ENCODE peak calls at places on chromosomes 11 and 22, in six cellular contexts. D is CD4-positive, alpha-beta T cell; P is cardiac muscle cell; S is ascending aorta; V is coronary artery; A is HFF-Myc. O is an unnamed sample.

GRCh38 chr11:120746836-120747609 is 235.5 kb downstream of the GRIK4 start:
- DNase-seq in D (no peak), P (no peak), S (no peak), A (no peak), V (no peak), O (no peak)

GRCh38 chr11:134358165-134358852 is 26.5 kb downstream of the GLB1L2 start:
- DNase-seq in V (no peak), D (no peak), A (no peak), P (no peak), S (no peak), O (no peak)

GRCh38 chr11:75514596-75514995 is 11.1 kb downstream of the GDPD5 start:
- DNase-seq in V (no peak), P (no peak), S (no peak), A (no peak), D (no peak), O (no peak)

GRCh38 chr11:19076744-19077589 is 16.4 kb upstream of the MRGPRX2 start:
- DNase-seq in P (peak; percentile 62), S (no peak), A (no peak), V (no peak), D (peak; percentile 40), O (peak; percentile 31)

GRCh38 chr11:7514099-7514725 is 413 bp downstream of the PPFIBP2 start:
- DNase-seq in P (peak; percentile 18), V (no peak), S (peak; percentile 74), D (no peak), A (no peak), O (no peak)

GRCh38 chr11:108115495-108116140 is 5.7 kb upstream of the ACAT1 start:
- DNase-seq in D (no peak), V (peak; percentile 93), A (peak; percentile 54), P (peak; percentile 21), S (peak; percentile 95), O (no peak)

GRCh38 chr11:8387141-8387540 is 123.5 kb upstream of the LMO1 start:
- DNase-seq in V (no peak), P (peak; percentile 14), S (no peak), D (no peak), A (no peak), O (no peak)

GRCh38 chr11:2213384-2213842 is 41.8 kb upstream of the TH start:
- DNase-seq in P (no peak), A (no peak), V (peak; percentile 62), D (no peak), S (peak; percentile 59), O (no peak)

GRCh38 chr11:119207300-119207570 is 1.1 kb downstream of the CBL start:
- DNase-seq in A (no peak), D (no peak), S (no peak), P (no peak), V (no peak), O (no peak)

GRCh38 chr22:37741312-37741795 is 44.5 kb downstream of the TRIOBP start:
- DNase-seq in S (peak; percentile 91), V (peak; percentile 87), P (peak; percentile 97), D (no peak), A (peak; percentile 97), O (no peak)

GRCh38 chr22:38935616-38936015 is 21.8 kb upstream of the APOBEC3A start:
- DNase-seq in S (no peak), P (no peak), D (no peak), V (no peak), A (no peak), O (no peak)

GRCh38 chr11:6618117-6619020 is 853 bp downstream of the TPP1 start:
- DNase-seq in P (no peak), A (no peak), V (no peak), D (peak; percentile 38), S (no peak), O (peak; percentile 46)

GRCh38 chr22:44360306-44360685 is 47.5 kb upstream of the SHISAL1 start:
- DNase-seq in D (no peak), V (no peak), A (no peak), P (no peak), S (no peak), O (no peak)

GRCh38 chr11:111120221-111120620 is 125.3 kb upstream of the POU2AF2 start:
- DNase-seq in D (no peak), A (no peak), P (no peak), V (no peak), S (no peak), O (no peak)

GRCh38 chr11:44224867-44225501 is 85.0 kb downstream of the ALX4 start:
- DNase-seq in P (no peak), V (no peak), S (no peak), A (no peak), D (no peak), O (no peak)

GRCh38 chr22:31538815-31539214 is 42.5 kb downstream of the SFI1 start:
- DNase-seq in P (no peak), V (no peak), A (no peak), S (no peak), D (no peak), O (no peak)

GRCh38 chr11:4983851-4984250 is 10.8 kb upstream of the OR51L1 start:
- DNase-seq in P (no peak), S (no peak), A (no peak), V (no peak), D (no peak), O (no peak)

GRCh38 chr11:18171377-18172000 is 1.1 kb upstream of the MRGPRX4 start:
- DNase-seq in D (no peak), A (peak; percentile 10), S (no peak), V (no peak), P (peak; percentile 59), O (no peak)

GRCh38 chr11:119567667-119568582 is 145.0 kb upstream of the THY1 start:
- DNase-seq in P (peak; percentile 57), V (no peak), D (no peak), A (peak; percentile 85), S (no peak), O (no peak)

GRCh38 chr11:46250071-46251052 is 27.1 kb upstream of the CREB3L1 start:
- DNase-seq in A (no peak), S (no peak), V (no peak), D (no peak), P (no peak), O (no peak)

GRCh38 chr22:39567135-39567946 is 3.2 kb upstream of the CACNA1I start:
- DNase-seq in V (no peak), D (peak; percentile 24), S (no peak), A (no peak), P (no peak), O (no peak)

DNA sequence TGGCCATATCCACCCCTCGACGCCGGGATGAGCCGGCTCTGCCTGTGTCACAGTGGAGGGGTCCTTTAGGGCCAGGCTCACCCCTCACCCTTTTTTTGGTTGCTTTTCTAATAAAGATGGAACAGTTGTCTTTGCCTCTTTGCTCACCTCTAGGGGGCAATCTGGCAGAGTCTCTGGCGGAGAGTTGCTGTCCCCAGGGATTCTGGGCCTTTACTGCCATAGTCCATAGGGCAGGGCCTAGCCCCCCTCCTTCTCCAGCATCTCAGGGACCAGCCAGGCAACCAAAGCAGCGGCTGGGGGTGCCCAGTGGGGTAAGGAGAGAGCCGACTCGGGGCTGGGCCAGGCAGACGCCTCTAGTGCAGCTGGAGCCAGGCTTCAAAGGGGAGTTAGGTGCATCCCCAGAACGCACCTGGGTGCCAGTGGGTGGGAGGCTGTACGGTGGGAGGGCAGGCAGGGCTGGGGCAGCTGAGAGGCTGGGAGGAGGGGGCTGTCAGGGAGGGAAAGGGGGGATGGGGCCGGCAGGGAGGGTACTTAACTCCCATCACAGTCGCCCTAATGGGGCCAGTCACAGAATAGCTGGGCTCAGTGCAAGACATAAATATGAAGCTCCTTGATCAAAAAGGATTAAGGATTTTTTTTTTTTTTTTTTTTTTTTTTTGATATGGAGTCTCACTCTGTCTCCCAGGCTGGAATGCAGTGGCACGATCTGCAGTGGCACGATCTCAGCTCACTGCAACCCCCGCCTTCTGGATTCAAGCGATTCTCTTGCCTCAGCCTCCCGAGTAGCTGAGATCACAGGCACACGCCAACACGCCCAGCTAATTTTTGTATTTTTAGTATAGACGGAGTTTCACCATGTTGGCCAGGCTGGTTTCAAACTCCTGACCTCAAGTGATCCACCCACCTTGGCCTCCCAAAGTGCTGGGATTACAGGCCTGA is 2.5 kb upstream of the SUSD2 start:
- DNase-seq in S (no peak), A (no peak), D (no peak), P (no peak), V (no peak), O (no peak)
- TF ChIP-seq CTCF in S (peak; percentile 10), A (peak; percentile 52), D (peak; percentile 21), P (peak; percentile 42), V (no peak), O (no peak)

GRCh38 chr11:99687320-99687719 is 666.6 kb downstream of the CNTN5 start:
- DNase-seq in D (no peak), P (no peak), S (no peak), A (no peak), V (no peak), O (no peak)
- TF ChIP-seq CTCF in D (no peak), P (no peak), S (no peak), A (no peak), V (no peak), O (no peak)

DNA sequence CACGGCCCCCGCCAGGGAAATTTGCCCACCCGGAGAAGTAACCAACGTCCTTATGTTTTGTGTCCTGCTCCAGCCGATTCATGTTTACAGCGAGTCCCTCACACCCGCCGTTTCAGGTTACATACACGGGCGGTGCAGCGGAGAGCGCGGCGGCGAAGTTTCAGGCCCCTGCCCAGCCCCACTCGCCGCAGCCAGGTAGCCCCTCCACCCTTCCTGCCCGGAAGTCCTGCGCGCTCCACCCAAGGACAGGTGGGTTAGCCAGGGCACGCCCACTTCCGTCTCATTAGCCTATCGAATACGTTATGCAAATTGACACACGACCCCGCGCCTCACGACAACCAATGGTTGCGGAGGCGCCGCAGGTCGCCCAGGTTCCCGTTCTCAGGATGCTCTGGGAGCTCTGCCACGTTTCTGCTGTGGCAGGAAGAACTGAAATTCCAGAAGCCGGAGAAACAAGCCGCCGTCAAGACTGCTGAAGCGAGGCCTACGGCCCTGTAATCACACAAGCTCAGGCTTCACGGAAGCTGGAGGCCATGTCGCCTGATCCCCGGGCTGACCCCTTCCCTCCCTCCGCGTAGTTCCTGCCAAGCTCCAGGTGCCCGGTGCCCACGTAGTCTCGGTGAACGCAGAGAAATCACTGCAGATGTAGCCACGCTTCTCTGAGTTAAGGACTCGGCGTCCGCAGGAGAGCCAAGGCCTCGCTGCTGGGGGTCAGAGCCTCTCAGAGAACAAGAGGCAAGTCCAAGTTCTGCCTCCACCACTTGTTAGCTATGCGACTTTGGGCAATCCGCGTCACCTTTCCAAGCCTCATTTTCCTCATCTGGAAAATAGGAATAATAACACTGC is 22.4 kb upstream of the MYH9 start:
- DNase-seq in D (peak; percentile 49), A (no peak), S (peak; percentile 80), P (peak; percentile 98), V (no peak), O (peak; percentile 60)
- TF ChIP-seq CTCF in D (no peak), A (no peak), S (no peak), P (no peak), V (no peak), O (no peak)

DNA sequence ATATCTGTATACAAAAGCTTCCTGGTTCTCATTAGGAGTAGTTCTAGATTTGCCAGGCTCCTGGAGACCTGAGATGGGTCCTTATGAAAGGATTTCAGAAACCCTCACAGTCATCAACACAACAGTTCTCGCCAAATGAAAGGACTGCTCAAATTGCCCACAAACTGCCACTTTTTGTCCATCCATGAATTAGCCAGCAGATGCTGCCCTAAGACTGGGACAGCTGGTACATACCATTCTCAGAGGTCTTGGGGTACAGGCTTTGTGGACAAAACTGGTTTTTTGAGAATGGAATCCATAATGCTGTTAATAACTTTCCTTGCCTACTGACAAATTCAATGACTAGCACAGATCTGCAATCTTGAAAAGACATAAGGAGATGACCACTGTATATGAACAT is 23.4 kb upstream of the BDNF start:
- DNase-seq in D (no peak), A (no peak), V (no peak), S (no peak), P (no peak), O (no peak)
- TF ChIP-seq CTCF in D (no peak), A (no peak), V (no peak), S (no peak), P (no peak), O (no peak)

GRCh38 chr11:63508009-63508408 is 2.1 kb downstream of the LGALS12 start:
- DNase-seq in S (no peak), V (no peak), A (no peak), D (no peak), P (peak; percentile 61), O (no peak)
- TF ChIP-seq CTCF in S (peak; percentile 23), V (no peak), A (peak; percentile 21), D (no peak), P (peak; percentile 48), O (no peak)

O was measured in activated B cell treated with CpG ODN at 0.5 μM for 24 hours.